ENCODE peak calls at places on chromosomes 7 and 10, in five cellular contexts. Q is HuH-7, D is amniotic epithelial cell, I is RPMI7951, T is ELR. N is an unnamed sample.

GRCh38 chr10:79322616-79323566 is 24.4 kb upstream of the PPIF start:
- DNase-seq in D (peak; percentile 81), I (peak; percentile 95), Q (no peak), T (peak; percentile 84), N (peak; percentile 73)

GRCh38 chr7:141674201-141674671 is 27.7 kb downstream of the DENND11 start:
- DNase-seq in Q (no peak), T (no peak), D (no peak), I (peak; percentile 28), N (peak; percentile 91)

GRCh38 chr7:113710310-113711106 is 208.3 kb downstream of the PPP1R3A start:
- DNase-seq in D (peak; percentile 85), I (peak; percentile 73), Q (peak; percentile 28), T (peak; percentile 86), N (peak; percentile 84)

GRCh38 chr7:102122026-102122425 is 164.6 kb upstream of the SH2B2 start:
- DNase-seq in D (peak; percentile 75), T (peak; percentile 55), I (peak; percentile 66), Q (no peak), N (peak; percentile 42)

GRCh38 chr10:106224676-106225075 is 939.8 kb downstream of the SORCS1 start:
- DNase-seq in Q (no peak), D (peak; percentile 35), I (no peak), T (peak; percentile 53), N (peak; percentile 80)

GRCh38 chr10:118971876-118972275 is 57.6 kb upstream of the NANOS1 start:
- DNase-seq in I (no peak), D (no peak), Q (no peak), T (no peak), N (no peak)

GRCh38 chr10:65518379-65518778 is 1407.5 kb upstream of the LRRTM3 start:
- DNase-seq in T (peak; percentile 0), I (no peak), D (peak; percentile 0), Q (no peak), N (no peak)

GRCh38 chr7:13953368-13953767 is 36.1 kb downstream of the ETV1 start:
- DNase-seq in I (no peak), T (no peak), Q (no peak), D (peak; percentile 8), N (no peak)

GRCh38 chr10:69459101-69459805 is 8.0 kb downstream of the TSPAN15 start:
- DNase-seq in Q (no peak), D (no peak), T (no peak), I (no peak), N (no peak)

GRCh38 chr10:74634995-74635536 is 191.3 kb upstream of the KAT6B start:
- DNase-seq in I (no peak), T (no peak), Q (no peak), D (peak; percentile 18), N (no peak)

GRCh38 chr7:77542399-77542798 is 5.3 kb downstream of the PTPN12 start:
- DNase-seq in T (peak; percentile 48), D (peak; percentile 55), Q (no peak), I (no peak), N (no peak)

GRCh38 chr7:1742555-1743303 is 72.7 kb downstream of the ELFN1 start:
- DNase-seq in D (no peak), I (peak; percentile 63), Q (peak; percentile 82), T (peak; percentile 19), N (no peak)

GRCh38 chr7:141302617-141303016 is 228.8 kb downstream of the TMEM178B start:
- DNase-seq in I (no peak), Q (no peak), T (no peak), D (no peak), N (no peak)

N was measured in MCF 10A.